ENCODE peak calls at places on chromosome 1, in four cellular contexts. V is HepG2, L is thoracic aorta, D is breast epithelium. E is an unnamed sample.

GRCh38 chr1:27576846-27577245 is 27.1 kb downstream of the AHDC1 start:
- DNase-seq in V (no peak), L (no peak), D (no peak), E (no peak)

GRCh38 chr1:165747632-165748452 is 20.8 kb downstream of the TMCO1 start:
- DNase-seq in V (peak; percentile 24), L (no peak), D (no peak), E (peak; percentile 96)

GRCh38 chr1:112722601-112723510 is 7.7 kb upstream of the PPM1J start:
- DNase-seq in V (no peak), L (no peak), D (no peak), E (peak; percentile 28)

GRCh38 chr1:246782120-246782900 is 58.1 kb downstream of the SCCPDH start:
- DNase-seq in V (peak; percentile 55), L (no peak), D (no peak), E (no peak)

GRCh38 chr1:15188145-15188544 is 34.6 kb downstream of the TMEM51 start:
- DNase-seq in V (no peak), L (no peak), D (no peak), E (peak; percentile 68)

GRCh38 chr1:56409112-56409691 is 170.2 kb downstream of the PLPP3 start:
- DNase-seq in V (peak; percentile 56), L (no peak), D (no peak), E (peak; percentile 75)

GRCh38 chr1:112389689-112390088 is 6.3 kb upstream of the CTTNBP2NL start:
- DNase-seq in V (peak; percentile 36), L (no peak), D (no peak), E (no peak)

GRCh38 chr1:53620620-53620957 is 118.4 kb downstream of the GLIS1 start:
- DNase-seq in V (no peak), L (no peak), D (no peak), E (no peak)

GRCh38 chr1:201719812-201720521 is 109.0 kb upstream of the IPO9 start:
- DNase-seq in V (no peak), L (no peak), D (no peak), E (no peak)

GRCh38 chr1:29540801-29541357 is 304.6 kb downstream of the PTPRU start:
- DNase-seq in V (no peak), L (no peak), D (no peak), E (no peak)

GRCh38 chr1:228488107-228488817 is 1.1 kb downstream of the RNF187 start:
- DNase-seq in V (no peak), L (no peak), D (no peak), E (no peak)

GRCh38 chr1:78755986-78756385 is 106.4 kb downstream of the IFI44 start:
- DNase-seq in V (no peak), L (no peak), D (no peak), E (no peak)

GRCh38 chr1:25699501-25700089 is 83.0 kb downstream of the MAN1C1 start:
- DNase-seq in V (no peak), L (peak; percentile 41), D (no peak), E (no peak)

GRCh38 chr1:210482936-210483642 is 154.4 kb downstream of the HHAT start:
- DNase-seq in V (no peak), L (no peak), D (no peak), E (no peak)

GRCh38 chr1:96487404-96487803 is 234.2 kb upstream of the PTBP2 start:
- DNase-seq in V (no peak), L (no peak), D (no peak), E (no peak)

GRCh38 chr1:26142165-26142564 is 16.7 kb upstream of the FAM110D start:
- DNase-seq in V (no peak), L (no peak), D (no peak), E (no peak)

GRCh38 chr1:58858344-58858673 is 74.5 kb upstream of the JUN start:
- DNase-seq in V (peak; percentile 64), L (no peak), D (no peak), E (no peak)

GRCh38 chr1:116448785-116449385 is 75.8 kb downstream of the ATP1A1 start:
- DNase-seq in V (peak; percentile 56), L (no peak), D (no peak), E (no peak)

GRCh38 chr1:53367503-53368313 is 39.8 kb upstream of the LRP8 start:
- DNase-seq in V (no peak), L (no peak), D (peak; percentile 34), E (peak; percentile 13)

GRCh38 chr1:166083887-166084286 is 82.9 kb downstream of the FAM78B start:
- DNase-seq in V (no peak), L (no peak), D (no peak), E (no peak)

DNA sequence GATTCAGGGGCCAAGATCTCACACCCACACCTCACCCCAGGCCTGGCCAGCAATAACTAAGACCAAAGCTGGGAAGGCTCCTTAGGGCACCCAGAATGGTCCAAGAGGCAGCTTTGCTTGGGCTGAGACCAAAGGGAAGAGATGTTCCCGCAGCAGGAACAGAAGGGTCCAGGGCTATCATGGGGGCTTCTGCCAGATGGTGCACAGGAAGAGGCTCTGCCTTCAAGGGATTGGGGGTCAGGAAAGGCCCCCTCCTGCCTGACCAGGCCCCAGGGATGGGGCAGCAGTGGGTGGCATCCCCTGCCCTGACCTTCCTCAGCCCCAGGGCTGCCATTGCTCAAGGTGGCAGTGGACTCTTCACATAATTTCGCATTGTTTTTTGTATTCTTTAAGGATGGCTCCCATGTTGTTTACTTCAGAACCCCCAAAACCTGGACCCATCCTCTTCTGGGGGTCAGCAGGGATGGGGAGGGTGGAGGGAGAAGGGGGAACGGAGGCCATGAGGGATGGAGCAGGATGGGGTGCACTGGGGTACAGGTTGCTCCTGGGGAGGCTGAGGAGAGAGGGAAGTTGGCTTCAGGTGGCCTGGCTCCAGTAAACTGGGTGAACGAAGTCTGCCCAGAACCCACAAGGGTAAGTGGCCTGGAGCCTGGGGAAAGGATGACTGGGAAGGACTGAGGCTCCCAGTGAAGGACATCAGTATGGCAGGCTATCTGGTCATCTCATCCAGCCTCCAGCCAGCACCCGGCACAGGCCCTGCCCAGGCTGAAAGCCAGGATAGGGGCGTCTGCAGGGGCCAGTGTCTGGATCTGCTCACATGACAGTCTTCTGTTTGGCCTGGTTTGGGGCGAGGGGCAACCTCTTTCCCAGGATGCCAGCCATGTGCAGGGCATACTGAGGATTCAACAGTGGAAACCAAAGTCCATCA is 2.6 kb upstream of the NADK start:
- DNase-seq in V (no peak), L (no peak), D (no peak), E (no peak)
- H3K4me1 ChIP-seq in V (peaks cover 58% of the 10 kb centered on the region), L (peaks cover 46% of the 10 kb centered on the region), D (peaks cover 7% of the 10 kb centered on the region), E (peaks cover 23% of the 10 kb centered on the region)

GRCh38 chr1:154994269-154994977 is 1.0 kb downstream of the LENEP start:
- DNase-seq in V (no peak), L (no peak), D (no peak), E (no peak)

GRCh38 chr1:154993572-154994268 is at the start of gene LENEP:
- DNase-seq in V (no peak), L (no peak), D (no peak), E (no peak)

GRCh38 chr1:154989195-154989860 is 4.1 kb upstream of the LENEP start:
- DNase-seq in V (no peak), L (no peak), D (no peak), E (peak; percentile 73)

GRCh38 chr1:154990276-154990675 is 3.1 kb upstream of the LENEP start:
- DNase-seq in V (no peak), L (no peak), D (no peak), E (no peak)

GRCh38 chr1:154992721-154993571 is 440 bp upstream of the LENEP start:
- DNase-seq in V (no peak), L (no peak), D (no peak), E (no peak)
- H3K4me3 ChIP-seq in V (no peak overlapping the region), L (no peak overlapping the region), D (no peak overlapping the region), E (no peak overlapping the region)

DNA sequence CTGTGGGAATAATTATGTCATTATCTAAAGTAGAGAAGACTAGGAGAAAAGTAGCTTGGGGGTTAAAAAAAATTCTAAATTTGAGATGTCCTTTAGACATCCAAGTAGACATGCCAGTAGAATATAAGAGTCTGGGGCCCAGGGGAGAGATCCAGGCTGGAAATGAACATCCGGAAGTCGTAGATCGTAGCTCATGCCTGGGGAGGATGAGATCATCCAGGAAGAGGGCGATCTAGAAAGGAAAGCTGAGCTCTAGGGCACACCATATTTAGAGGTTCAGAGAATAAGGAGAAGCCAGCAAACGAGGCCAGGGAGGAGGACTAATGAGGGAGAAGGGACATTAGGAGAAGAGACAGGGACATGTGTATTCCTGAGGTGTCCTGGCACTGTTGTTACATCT is 12.2 kb downstream of the NGF start:
- DNase-seq in V (no peak), L (no peak), D (no peak), E (no peak)
- H3K4me1 ChIP-seq in V (no peaks in the 10 kb centered on the region), L (peaks cover 14% of the 10 kb centered on the region), D (no peaks in the 10 kb centered on the region), E (no peaks in the 10 kb centered on the region)

GRCh38 chr1:157841708-157842107 is at the start of gene CD5L:
- DNase-seq in V (no peak), L (no peak), D (no peak), E (no peak)

GRCh38 chr1:157834430-157834829 is 7.2 kb downstream of the CD5L start:
- DNase-seq in V (no peak), L (no peak), D (no peak), E (no peak)

GRCh38 chr1:157842939-157843338 is 1.3 kb upstream of the CD5L start:
- DNase-seq in V (no peak), L (no peak), D (no peak), E (no peak)

GRCh38 chr1:157844084-157844830 is 2.6 kb upstream of the CD5L start:
- DNase-seq in V (no peak), L (no peak), D (no peak), E (no peak)

GRCh38 chr1:157838966-157839365 is 2.6 kb downstream of the CD5L start:
- DNase-seq in V (no peak), L (no peak), D (no peak), E (no peak)
- H3K4me3 ChIP-seq in V (no peak overlapping the region), L (no peak overlapping the region), D (no peak overlapping the region), E (no peak overlapping the region)

GRCh38 chr1:64962447-64962846 is 3.9 kb downstream of the JAK1 start:
- DNase-seq in V (no peak), L (no peak), D (no peak), E (no peak)

GRCh38 chr1:64959973-64960372 is 6.4 kb downstream of the JAK1 start:
- DNase-seq in V (no peak), L (no peak), D (no peak), E (no peak)

GRCh38 chr1:64961923-64962322 is 4.4 kb downstream of the JAK1 start:
- DNase-seq in V (no peak), L (no peak), D (no peak), E (no peak)

GRCh38 chr1:64963466-64963865 is 2.9 kb downstream of the JAK1 start:
- DNase-seq in V (no peak), L (no peak), D (no peak), E (no peak)

GRCh38 chr1:64960731-64961130 is 5.6 kb downstream of the JAK1 start:
- DNase-seq in V (no peak), L (no peak), D (no peak), E (no peak)
- H3K4me1 ChIP-seq in V (peaks cover 36% of the 10 kb centered on the region), L (peaks cover 33% of the 10 kb centered on the region), D (no peaks in the 10 kb centered on the region), E (peaks cover 26% of the 10 kb centered on the region)

GRCh38 chr1:109467301-109467777 is 993 bp downstream of the SYPL2 start:
- DNase-seq in V (no peak), L (no peak), D (no peak), E (peak; percentile 29)
- H3K4me3 ChIP-seq in V (no peak overlapping the region), L (peak overlapping the region; percentile 84), D (peak overlapping the region; percentile 49), E (peak overlapping the region; percentile 54)